ENCODE peak calls at places on chromosomes 2 and 18, in four cellular contexts. One of them, this sample, is unnamed. For H3K27me3 and H3K36me3, the result is how much of the 10 kb centered on the place peaks cover.

GRCh38 chr2:216215991-216216390 is 106.8 kb downstream of the XRCC5 start:
- DNase-seq in PC-3: peak
- DNase-seq in GM06990: no peak
- DNase-seq in IMR-90: peak
- DNase-seq in this sample: no peak

GRCh38 chr2:102141915-102142828 is at the start of gene IL1R1:
- DNase-seq in GM06990: no peak
- DNase-seq in PC-3: peak
- DNase-seq in IMR-90: peak
- DNase-seq in this sample: peak

GRCh38 chr2:27690052-27690451 is 26.4 kb downstream of the SLC4A1AP start:
- DNase-seq in PC-3: peak
- DNase-seq in GM06990: no peak
- DNase-seq in IMR-90: no peak
- DNase-seq in this sample: no peak

GRCh38 chr2:47254464-47254863 is 99.4 kb upstream of the STPG4 start:
- DNase-seq in PC-3: no peak
- DNase-seq in GM06990: no peak
- DNase-seq in IMR-90: no peak
- DNase-seq in this sample: no peak

GRCh38 chr2:102615620-102616436 is 3.5 kb upstream of the SLC9A2 start:
- DNase-seq in PC-3: peak
- DNase-seq in IMR-90: peak
- DNase-seq in GM06990: no peak
- DNase-seq in this sample: peak

GRCh38 chr2:145431181-145431951 is 911.4 kb upstream of the ZEB2 start:
- DNase-seq in PC-3: peak
- DNase-seq in GM06990: no peak
- DNase-seq in IMR-90: no peak
- DNase-seq in this sample: peak

GRCh38 chr2:42927334-42928160 is 135.2 kb upstream of the HAAO start:
- DNase-seq in IMR-90: peak
- DNase-seq in PC-3: no peak
- DNase-seq in GM06990: no peak
- DNase-seq in this sample: no peak

GRCh38 chr18:45719106-45719505 is 4.9 kb upstream of the SLC14A1 start:
- DNase-seq in GM06990: no peak
- DNase-seq in PC-3: no peak
- DNase-seq in IMR-90: no peak
- DNase-seq in this sample: no peak

GRCh38 chr2:95206086-95206485 is 1.2 kb upstream of the ZNF892 start:
- DNase-seq in GM06990: no peak
- DNase-seq in PC-3: no peak
- DNase-seq in IMR-90: no peak
- DNase-seq in this sample: peak

GRCh38 chr2:9655441-9656269 is 24.9 kb upstream of the YWHAQ start:
- DNase-seq in GM06990: peak
- DNase-seq in PC-3: peak
- DNase-seq in IMR-90: peak
- DNase-seq in this sample: no peak

GRCh38 chr2:133025004-133025403 is 355.0 kb upstream of the LYPD1 start:
- DNase-seq in PC-3: no peak
- DNase-seq in GM06990: no peak
- DNase-seq in IMR-90: peak
- DNase-seq in this sample: no peak

GRCh38 chr18:40489301-40489700 is 1465.7 kb upstream of the PIK3C3 start:
- DNase-seq in GM06990: no peak
- DNase-seq in IMR-90: no peak
- DNase-seq in PC-3: no peak
- DNase-seq in this sample: no peak

GRCh38 chr2:6877402-6878305 is at the start of gene RSAD2:
- DNase-seq in PC-3: peak
- DNase-seq in GM06990: no peak
- DNase-seq in IMR-90: peak
- DNase-seq in this sample: no peak

GRCh38 chr2:51920509-51920908 is 888.6 kb upstream of the NRXN1 start:
- DNase-seq in GM06990: no peak
- DNase-seq in IMR-90: no peak
- DNase-seq in PC-3: peak
- DNase-seq in this sample: no peak

GRCh38 chr2:11534078-11534745 is 367 bp downstream of the GREB1 start:
- DNase-seq in IMR-90: no peak
- DNase-seq in GM06990: no peak
- DNase-seq in PC-3: no peak
- DNase-seq in this sample: no peak

GRCh38 chr2:234363011-234363487 is 133.8 kb downstream of the ARL4C start:
- DNase-seq in PC-3: peak
- DNase-seq in GM06990: no peak
- DNase-seq in IMR-90: no peak
- DNase-seq in this sample: peak

GRCh38 chr2:204909791-204910190 is 364.5 kb downstream of the PARD3B start:
- DNase-seq in PC-3: no peak
- DNase-seq in GM06990: no peak
- DNase-seq in IMR-90: peak
- DNase-seq in this sample: no peak

GRCh38 chr2:196284901-196285589 is 113.7 kb upstream of the STK17B start:
- DNase-seq in PC-3: no peak
- DNase-seq in IMR-90: no peak
- DNase-seq in GM06990: no peak
- DNase-seq in this sample: no peak

GRCh38 chr2:240730506-240731326 is 39.0 kb downstream of the AQP12A start:
- DNase-seq in IMR-90: no peak
- DNase-seq in GM06990: no peak
- DNase-seq in PC-3: no peak
- DNase-seq in this sample: no peak

GRCh38 chr2:223789423-223789822 is 48.0 kb downstream of the AP1S3 start:
- DNase-seq in PC-3: no peak
- DNase-seq in IMR-90: no peak
- DNase-seq in GM06990: no peak
- DNase-seq in this sample: no peak

GRCh38 chr2:100262043-100262442 is 60.3 kb downstream of the LONRF2 start:
- DNase-seq in IMR-90: no peak
- DNase-seq in PC-3: no peak
- DNase-seq in GM06990: no peak
- DNase-seq in this sample: no peak

GRCh38 chr2:200624660-200625059 is 38.8 kb downstream of the AOX1 start:
- DNase-seq in PC-3: peak
- DNase-seq in GM06990: no peak
- DNase-seq in IMR-90: peak
- DNase-seq in this sample: no peak

GRCh38 chr2:235131334-235132305 is 179.8 kb downstream of the SH3BP4 start:
- DNase-seq in GM06990: no peak
- DNase-seq in IMR-90: no peak
- DNase-seq in PC-3: no peak
- DNase-seq in this sample: no peak

GRCh38 chr18:53553030-53553429 is 671.4 kb downstream of the MBD2 start:
- DNase-seq in PC-3: no peak
- DNase-seq in IMR-90: no peak
- DNase-seq in GM06990: no peak
- DNase-seq in this sample: no peak

GRCh38 chr2:36707050-36707449 is 10.5 kb downstream of the VIT start:
- DNase-seq in IMR-90: peak
- DNase-seq in PC-3: peak
- DNase-seq in GM06990: no peak
- DNase-seq in this sample: no peak

GRCh38 chr18:11981633-11982366 is 493 bp downstream of the IMPA2 start:
- DNase-seq in GM06990: peak
- DNase-seq in IMR-90: peak
- DNase-seq in PC-3: peak
- DNase-seq in this sample: peak

GRCh38 chr2:118095610-118096009 is 7.3 kb downstream of the INSIG2 start:
- DNase-seq in GM06990: no peak
- DNase-seq in PC-3: no peak
- DNase-seq in IMR-90: no peak
- DNase-seq in this sample: no peak

GRCh38 chr2:25845843-25846505 is 32.3 kb downstream of the ASXL2 start:
- DNase-seq in IMR-90: peak
- DNase-seq in GM06990: no peak
- DNase-seq in PC-3: no peak
- DNase-seq in this sample: no peak

GRCh38 chr2:25566694-25567093 is 106.7 kb downstream of the DTNB start:
- DNase-seq in GM06990: peak
- DNase-seq in IMR-90: peak
- DNase-seq in PC-3: no peak
- DNase-seq in this sample: no peak

GRCh38 chr18:54684786-54685185 is 93.7 kb downstream of the DYNAP start:
- DNase-seq in GM06990: no peak
- DNase-seq in PC-3: no peak
- DNase-seq in IMR-90: no peak
- DNase-seq in this sample: peak
- H3K4me3 ChIP-seq in GM06990: no peak
- H3K4me3 ChIP-seq in PC-3: no peak
- H3K4me3 ChIP-seq in IMR-90: no peak
- H3K4me3 ChIP-seq in this sample: no peak

GRCh38 chr2:179861027-179861776 is at the start of gene ZNF385B:
- DNase-seq in IMR-90: peak
- DNase-seq in GM06990: peak
- DNase-seq in PC-3: peak
- DNase-seq in this sample: peak
- H3K27me3 ChIP-seq in IMR-90: under half
- H3K27me3 ChIP-seq in GM06990: under half
- H3K27me3 ChIP-seq in PC-3: under half
- H3K27me3 ChIP-seq in this sample: under half

GRCh38 chr2:203444738-203445137 is 90.4 kb downstream of the RAPH1 start:
- DNase-seq in PC-3: no peak
- DNase-seq in GM06990: no peak
- DNase-seq in IMR-90: no peak
- DNase-seq in this sample: no peak

GRCh38 chr2:203451011-203451410 is 84.1 kb downstream of the RAPH1 start:
- DNase-seq in PC-3: peak
- DNase-seq in GM06990: no peak
- DNase-seq in IMR-90: peak
- DNase-seq in this sample: no peak

GRCh38 chr2:203446071-203446481 is 89.0 kb downstream of the RAPH1 start:
- DNase-seq in GM06990: no peak
- DNase-seq in IMR-90: peak
- DNase-seq in PC-3: peak
- DNase-seq in this sample: no peak

GRCh38 chr2:203450571-203450970 is 84.5 kb downstream of the RAPH1 start:
- DNase-seq in PC-3: no peak
- DNase-seq in GM06990: no peak
- DNase-seq in IMR-90: no peak
- DNase-seq in this sample: no peak

GRCh38 chr2:203446780-203447179 is 88.3 kb downstream of the RAPH1 start:
- DNase-seq in PC-3: no peak
- DNase-seq in IMR-90: no peak
- DNase-seq in GM06990: no peak
- DNase-seq in this sample: no peak
- H3K36me3 ChIP-seq in PC-3: under half
- H3K36me3 ChIP-seq in IMR-90: under half
- H3K36me3 ChIP-seq in GM06990: under half
- H3K36me3 ChIP-seq in this sample: under half

DNA sequence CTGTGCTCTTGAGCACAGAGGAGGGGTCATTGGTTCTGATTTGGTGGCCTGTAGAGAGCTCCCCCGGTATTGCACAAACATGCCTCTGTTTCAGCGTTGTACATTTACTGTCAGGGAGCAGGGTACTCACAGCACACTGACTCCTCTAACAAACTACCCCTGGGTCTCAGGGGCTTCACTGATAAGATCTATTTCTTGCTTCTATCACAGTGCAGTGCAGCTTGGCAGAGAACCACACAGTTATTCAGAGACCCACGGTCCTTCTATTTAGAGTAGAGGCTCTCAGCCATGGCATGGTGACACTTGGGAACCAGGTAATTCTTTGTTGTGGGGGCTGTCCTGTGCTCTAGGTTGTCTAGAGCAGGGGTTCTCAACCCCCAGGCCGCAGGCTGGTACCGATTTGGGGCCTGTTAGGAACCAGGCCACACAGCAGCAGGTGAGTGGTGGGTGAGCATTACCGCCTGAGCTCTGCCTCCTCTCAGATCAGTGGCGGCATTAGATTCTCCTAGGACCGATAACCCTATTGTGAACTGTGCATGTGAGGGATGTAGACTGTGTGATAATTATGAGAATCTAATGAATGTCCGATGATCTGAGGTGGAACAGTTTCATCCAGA is 133.4 kb upstream of the MYCN start:
- DNase-seq in GM06990: no peak
- DNase-seq in PC-3: no peak
- DNase-seq in IMR-90: no peak
- DNase-seq in this sample: no peak
- H3K4me3 ChIP-seq in GM06990: no peak
- H3K4me3 ChIP-seq in PC-3: no peak
- H3K4me3 ChIP-seq in IMR-90: no peak
- H3K4me3 ChIP-seq in this sample: no peak

DNA sequence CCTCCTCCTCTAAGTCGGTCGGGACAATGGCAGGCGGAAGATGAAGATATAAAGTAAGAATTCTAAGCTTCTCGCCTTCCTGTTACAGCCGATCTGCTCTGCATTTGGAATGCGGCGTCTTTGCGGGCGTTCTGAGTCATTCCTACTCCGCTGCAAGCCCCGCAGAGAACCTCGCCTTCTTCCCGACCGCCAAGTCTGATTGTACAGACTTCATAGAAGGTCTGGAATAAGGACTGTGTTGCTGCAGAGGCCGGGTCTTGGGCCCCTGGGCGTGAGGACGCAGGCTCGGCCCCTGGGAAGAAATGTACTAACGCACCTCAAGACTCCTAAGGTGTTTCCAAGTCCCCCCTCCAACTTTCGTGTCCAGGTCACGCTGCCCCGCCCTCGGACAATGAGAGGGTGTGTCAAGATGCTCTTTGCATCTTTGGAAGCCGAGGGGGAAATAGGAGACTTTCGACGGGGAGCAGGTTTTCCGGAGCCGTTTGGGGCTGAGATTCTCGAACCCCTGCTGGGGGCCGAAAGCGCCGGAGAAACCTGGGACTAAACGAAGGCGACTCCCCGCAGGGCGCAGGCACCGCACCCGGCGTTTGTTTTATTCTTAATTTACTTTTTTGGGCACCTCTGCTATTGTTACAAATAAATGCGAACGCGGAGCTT is 12.7 kb upstream of the PAX3 start:
- DNase-seq in IMR-90: no peak
- DNase-seq in GM06990: no peak
- DNase-seq in PC-3: no peak
- DNase-seq in this sample: peak
- H3K27me3 ChIP-seq in IMR-90: half or more
- H3K27me3 ChIP-seq in GM06990: under half
- H3K27me3 ChIP-seq in PC-3: half or more
- H3K27me3 ChIP-seq in this sample: half or more

GRCh38 chr2:75654012-75654411 is 7.4 kb downstream of the MRPL19 start:
- DNase-seq in GM06990: no peak
- DNase-seq in IMR-90: no peak
- DNase-seq in PC-3: no peak
- DNase-seq in this sample: no peak
- H3K36me3 ChIP-seq in GM06990: under half
- H3K36me3 ChIP-seq in IMR-90: under half
- H3K36me3 ChIP-seq in PC-3: half or more
- H3K36me3 ChIP-seq in this sample: under half

This sample was measured in H7.